ENCODE peak calls at places on chromosome 1, in seven cellular contexts. V, I, G, M, L, W and F are unnamed samples.
A peak's percentile ranks its signal among the peaks of the same experiment; 100 is the strongest.

GRCh38 chr1:172449585-172450523 is 6.0 kb upstream of the PIGC start:
- DNase-seq in L (peak; percentile 74), V (peak; percentile 50), W (peak; percentile 64), I (peak; percentile 71), M (peak; percentile 47), G (peak; percentile 77), F (peak; percentile 75)

GRCh38 chr1:108590947-108591346 is 31.0 kb downstream of the EEIG2 start:
- DNase-seq in M (no peak), I (no peak), G (no peak), L (no peak), W (no peak), V (peak; percentile 92), F (no peak)

GRCh38 chr1:167881069-167881468 is 32.9 kb downstream of the ADCY10 start:
- DNase-seq in M (no peak), I (no peak), G (no peak), W (no peak), L (no peak), V (peak; percentile 46), F (no peak)

GRCh38 chr1:161390559-161390858 is 22.8 kb upstream of the CFAP126 start:
- DNase-seq in M (no peak), L (no peak), G (no peak), I (no peak), V (no peak), W (no peak), F (no peak)

GRCh38 chr1:248243204-248243603 is 12.0 kb downstream of the OR2M4 start:
- DNase-seq in W (no peak), I (peak; percentile 66), M (no peak), G (peak; percentile 80), L (peak; percentile 49), V (peak; percentile 2), F (peak; percentile 59)

GRCh38 chr1:14110040-14110439 is 410.1 kb downstream of the PRDM2 start:
- DNase-seq in G (no peak), W (no peak), V (no peak), L (no peak), I (no peak), M (no peak), F (no peak)

GRCh38 chr1:22494144-22494543 is 42.5 kb downstream of the ZBTB40 start:
- DNase-seq in L (no peak), V (no peak), M (no peak), I (no peak), G (peak; percentile 50), W (no peak), F (no peak)

GRCh38 chr1:202376247-202376646 is 27.7 kb downstream of the PPP1R12B start:
- DNase-seq in V (no peak), I (no peak), G (no peak), W (no peak), L (no peak), M (no peak), F (no peak)

GRCh38 chr1:170986901-170987300 is 51.6 kb downstream of the MROH9 start:
- DNase-seq in L (no peak), G (no peak), M (no peak), V (no peak), W (no peak), I (no peak), F (no peak)

DNA sequence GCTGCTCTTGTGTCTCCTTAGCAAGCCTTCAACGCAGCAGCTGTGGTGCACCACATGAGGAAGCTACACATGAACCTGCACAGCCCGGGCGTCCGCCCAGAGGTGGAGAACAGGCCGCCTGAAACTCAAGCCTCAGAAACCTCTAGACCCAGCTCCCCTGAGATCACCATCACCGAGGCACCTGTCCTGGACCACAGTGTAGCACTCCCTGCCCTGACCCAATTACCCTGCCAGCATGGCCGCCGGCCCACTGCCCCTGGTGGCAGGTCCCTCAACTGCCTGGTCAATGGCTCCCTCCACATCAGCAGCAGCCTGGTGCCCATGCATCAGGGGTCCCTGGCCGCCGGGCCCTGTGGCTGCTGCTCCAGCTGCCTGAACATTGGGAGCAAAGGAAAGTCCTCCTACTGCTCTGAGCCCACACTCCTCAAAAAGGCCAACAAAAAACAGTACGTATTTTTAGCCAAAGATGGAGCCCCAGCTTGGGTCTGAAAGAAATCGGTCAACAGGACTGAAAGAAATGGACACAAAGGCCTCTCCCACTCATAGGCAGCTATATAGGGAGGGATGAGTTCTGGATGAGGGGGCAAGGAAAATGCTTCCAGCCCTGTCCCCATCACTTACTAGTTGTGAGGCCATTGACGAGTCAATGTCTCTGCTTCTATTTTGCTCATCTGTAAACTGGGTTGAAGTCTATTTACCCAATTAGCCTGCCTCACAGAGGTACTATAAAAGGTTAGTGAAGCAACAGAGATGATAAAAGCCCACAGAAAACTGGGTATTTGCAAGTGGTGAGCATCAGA is 28.5 kb downstream of the CAMK1G start:
- DNase-seq in W (peak; percentile 15), L (no peak), I (peak; percentile 31), V (no peak), G (peak; percentile 29), M (no peak), F (no peak)
- TF ChIP-seq CTCF in W (peak; percentile 17), L (no peak), I (peak; percentile 16), V (no peak), G (peak; percentile 34), M (no peak), F (no peak)

GRCh38 chr1:116842654-116843053 is 67.1 kb upstream of the PTGFRN start:
- DNase-seq in V (no peak), W (no peak), M (no peak), I (no peak), L (no peak), G (no peak), F (no peak)
- TF ChIP-seq CTCF in V (peak; percentile 25), W (no peak), M (no peak), I (no peak), L (no peak), G (no peak), F (no peak)

GRCh38 chr1:208476825-208477170 is 232.6 kb upstream of the PLXNA2 start:
- DNase-seq in I (no peak), V (no peak), G (peak; percentile 58), L (no peak), W (no peak), M (no peak), F (no peak)

GRCh38 chr1:208475449-208475848 is 231.3 kb upstream of the PLXNA2 start:
- DNase-seq in M (no peak), I (no peak), W (no peak), V (peak; percentile 6), G (no peak), L (no peak), F (no peak)

GRCh38 chr1:208479435-208479834 is 235.3 kb upstream of the PLXNA2 start:
- DNase-seq in G (no peak), L (no peak), M (no peak), I (no peak), V (no peak), W (no peak), F (no peak)

GRCh38 chr1:208475951-208476824 is 232.0 kb upstream of the PLXNA2 start:
- DNase-seq in W (no peak), G (no peak), I (no peak), L (no peak), V (peak; percentile 15), M (peak; percentile 31), F (no peak)
- TF ChIP-seq CTCF in W (no peak), G (no peak), I (no peak), L (no peak), V (no peak), M (peak; percentile 10), F (no peak)

DNA sequence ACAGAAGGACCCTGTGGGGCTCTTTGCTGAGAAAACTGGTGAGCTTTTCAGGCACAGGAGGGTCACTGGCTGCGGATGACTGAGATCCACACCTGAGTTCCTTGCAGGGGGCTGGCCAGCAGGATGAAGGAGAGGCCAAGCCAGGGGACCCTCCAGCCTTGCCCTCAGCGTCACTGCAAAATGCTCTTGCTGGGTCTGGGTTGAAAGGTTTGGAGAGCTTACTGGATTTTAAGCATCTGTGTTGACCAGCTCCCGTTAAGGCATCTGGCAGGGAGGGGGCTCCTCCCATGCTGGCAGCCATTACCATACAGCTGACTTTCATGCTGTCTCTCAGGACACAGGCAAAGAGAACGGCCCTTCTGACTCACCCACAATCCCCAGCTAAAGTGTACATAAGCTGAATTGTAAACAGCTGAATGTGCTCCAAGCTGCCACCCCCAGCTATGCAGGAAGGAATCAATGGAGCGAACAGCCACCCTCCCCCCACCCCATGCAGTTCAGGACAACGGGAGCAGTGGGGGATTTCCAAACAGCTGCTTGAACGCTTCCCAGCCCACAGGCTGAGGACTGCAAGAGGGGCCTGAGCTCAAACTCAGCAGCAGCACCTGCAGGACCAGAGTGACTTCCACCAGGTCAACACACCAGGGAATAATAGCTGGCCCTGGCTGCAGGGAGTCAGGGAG is 21.3 kb upstream of the A3GALT2 start:
- DNase-seq in G (no peak), L (no peak), M (peak; percentile 54), V (peak; percentile 98), I (peak; percentile 62), W (no peak), F (no peak)
- TF ChIP-seq CTCF in G (no peak), L (no peak), M (no peak), V (no peak), I (no peak), W (no peak), F (no peak)

DNA sequence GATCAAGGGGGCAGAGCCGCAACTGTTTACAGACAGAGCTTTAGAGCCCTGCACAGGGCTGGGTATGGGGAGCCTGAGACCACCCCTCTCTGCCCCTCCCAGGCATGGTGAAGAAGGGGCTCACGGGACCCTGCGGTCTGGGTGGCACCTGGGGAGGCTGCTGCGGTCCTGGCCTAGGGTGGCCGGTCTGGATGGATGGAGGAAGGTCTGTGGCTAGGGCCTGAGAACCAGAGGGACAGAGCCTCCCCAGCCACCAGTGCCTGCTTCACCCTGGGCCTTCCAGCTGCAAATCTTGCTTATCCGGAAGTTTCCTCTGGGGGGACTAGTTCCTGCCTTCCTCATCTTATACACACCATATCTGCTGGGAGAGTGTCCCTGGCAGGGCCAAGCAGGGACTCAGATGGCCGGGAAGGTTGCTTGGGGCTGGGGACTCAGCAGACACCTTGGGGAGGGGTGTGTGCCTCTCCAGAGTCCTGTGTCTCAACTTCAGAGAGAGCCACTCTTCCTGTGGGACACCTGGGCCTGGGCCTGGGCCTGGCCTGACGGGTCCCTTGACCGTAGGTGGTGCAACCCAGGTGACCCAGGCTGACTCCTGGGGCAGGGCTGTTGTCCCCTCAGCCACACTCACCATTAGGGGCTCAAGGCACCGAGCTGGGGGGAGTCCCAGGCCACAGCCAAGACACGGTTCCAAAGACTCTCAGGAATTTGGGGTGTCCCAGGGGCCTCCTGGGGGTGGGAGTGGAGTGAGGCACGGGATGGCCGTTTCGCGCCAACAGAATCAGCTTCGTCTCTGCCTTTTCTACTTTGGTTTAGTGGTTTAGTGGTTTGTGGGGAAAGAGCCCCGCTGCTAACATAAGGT is 52.0 kb upstream of the ACTRT2 start:
- DNase-seq in M (no peak), I (no peak), G (no peak), W (no peak), V (no peak), L (no peak), F (no peak)
- TF ChIP-seq CTCF in M (no peak), I (no peak), G (no peak), W (no peak), V (no peak), L (no peak), F (no peak)